ENCODE peak calls at places on chromosomes 16 and 17, in six cellular contexts. C, B, K, F, R and J are unnamed samples.

GRCh38 chr16:83933885-83934683 is 19.0 kb upstream of the OSGIN1 start:
- DNase-seq in R (peak), C (no peak), K (no peak), F (peak), B (no peak), J (no peak)

GRCh38 chr16:19705131-19705501 is 12.9 kb downstream of the KNOP1 start:
- DNase-seq in K (no peak), F (no peak), B (no peak), C (no peak), R (peak), J (no peak)

GRCh38 chr16:1960665-1961630 is 1.6 kb downstream of the NDUFB10 start:
- DNase-seq in K (peak), B (no peak), R (no peak), C (peak), F (no peak), J (no peak)

GRCh38 chr16:424033-424622 is 1.3 kb upstream of the RAB11FIP3 start:
- DNase-seq in K (no peak), C (peak), B (peak), R (peak), F (peak), J (peak)

GRCh38 chr16:23222929-23223328 is 40.4 kb downstream of the SCNN1G start:
- DNase-seq in F (no peak), B (no peak), R (no peak), K (no peak), C (no peak), J (no peak)

GRCh38 chr16:57822861-57823260 is 20.6 kb upstream of the KIFC3 start:
- DNase-seq in B (no peak), F (no peak), C (no peak), K (no peak), R (no peak), J (no peak)

GRCh38 chr17:59621771-59622170 is 2.1 kb downstream of the CLTC start:
- DNase-seq in R (no peak), K (no peak), F (peak), B (no peak), C (no peak), J (no peak)

GRCh38 chr16:85221081-85221809 is 109.0 kb upstream of the CIBAR2 start:
- DNase-seq in C (no peak), K (no peak), B (no peak), R (no peak), F (no peak), J (no peak)

GRCh38 chr17:57323391-57323790 is 67.1 kb downstream of the MSI2 start:
- DNase-seq in F (no peak), B (no peak), R (peak), K (no peak), C (no peak), J (no peak)

GRCh38 chr16:66959645-66960177 is 1.4 kb upstream of the CES3 start:
- DNase-seq in F (no peak), R (peak), C (no peak), K (no peak), B (no peak), J (no peak)

GRCh38 chr17:882827-883585 is 96.6 kb downstream of the NXN start:
- DNase-seq in B (no peak), R (no peak), F (peak), C (no peak), K (no peak), J (peak)

GRCh38 chr16:8753411-8754054 is 43.9 kb downstream of the TMEM186 start:
- DNase-seq in C (no peak), B (no peak), K (no peak), R (no peak), F (no peak), J (no peak)

GRCh38 chr17:35733366-35733765 is 1.9 kb downstream of the RASL10B start:
- DNase-seq in B (no peak), C (no peak), K (no peak), R (no peak), F (no peak), J (no peak)

GRCh38 chr17:58317421-58318064 is 11.1 kb downstream of the TSPOAP1 start:
- DNase-seq in B (no peak), C (peak), K (no peak), R (peak), F (peak), J (peak)

GRCh38 chr16:79401782-79402181 is 198.8 kb downstream of the MAF start:
- DNase-seq in B (no peak), K (no peak), C (no peak), R (no peak), F (no peak), J (no peak)

GRCh38 chr17:77282524-77283515 is 142.1 kb downstream of the SEC14L1 start:
- DNase-seq in F (no peak), B (no peak), R (no peak), K (no peak), C (no peak), J (no peak)

GRCh38 chr16:87436225-87437172 is 44.4 kb downstream of the MAP1LC3B start:
- DNase-seq in R (no peak), F (peak), B (no peak), C (no peak), K (no peak), J (no peak)

GRCh38 chr16:27321013-27321960 is 7.5 kb downstream of the IL4R start:
- DNase-seq in R (no peak), F (no peak), C (no peak), B (no peak), K (peak), J (no peak)

GRCh38 chr17:50905460-50905803 is 39.3 kb upstream of the TOB1 start:
- DNase-seq in C (no peak), R (no peak), F (no peak), K (no peak), B (no peak), J (no peak)

GRCh38 chr17:61205406-61205805 is 194.2 kb upstream of the TBX2 start:
- DNase-seq in R (no peak), F (no peak), C (no peak), K (no peak), B (no peak), J (peak)

GRCh38 chr16:11224096-11224893 is 31.7 kb downstream of the SOCS1 start:
- DNase-seq in C (no peak), R (no peak), B (no peak), F (no peak), K (peak), J (no peak)

GRCh38 chr16:17359778-17360177 is 111.0 kb downstream of the XYLT1 start:
- DNase-seq in R (no peak), F (no peak), K (peak), C (no peak), B (peak), J (no peak)